ENCODE peak calls at places on chromosomes 12 and 14, in ten cellular contexts. K is tibial artery, G is right lobe of liver, S is PC-9, X is mammary epithelial cell, J is AG04449, E is body of pancreas, V is HCT116, A is uterus, D is fibroblast of mammary gland. Q is an unnamed sample.

GRCh38 chr14:60585676-60586075 is 63.6 kb downstream of the SIX1 start:
- DNase-seq in K (no peak), G (no peak), S (no peak), X (no peak), J (no peak), E (no peak), V (no peak), A (no peak), D (no peak), Q (no peak)

GRCh38 chr12:91058821-91059220 is 997 bp upstream of the KERA start:
- DNase-seq in K (no peak), G (no peak), S (no peak), X (no peak), J (no peak), E (no peak), V (no peak), A (no peak), D (peak), Q (peak)

GRCh38 chr12:52167578-52167977 is 24.2 kb downstream of the KRT80 start:
- DNase-seq in K (no peak), G (no peak), S (no peak), X (no peak), J (no peak), E (no peak), V (no peak), A (no peak), D (no peak), Q (peak)

GRCh38 chr14:30834353-30834752 is 40.0 kb upstream of the COCH start:
- DNase-seq in K (no peak), G (no peak), S (no peak), X (no peak), J (no peak), E (no peak), V (no peak), A (no peak), D (no peak), Q (no peak)

GRCh38 chr14:72644038-72644437 is 249.9 kb downstream of the DPF3 start:
- DNase-seq in K (no peak), G (no peak), S (no peak), X (no peak), J (no peak), E (no peak), V (no peak), A (no peak), D (no peak), Q (no peak)

GRCh38 chr14:101843665-101844064 is 82.2 kb downstream of the PPP2R5C start:
- DNase-seq in K (no peak), G (no peak), S (peak), X (no peak), J (no peak), E (no peak), V (no peak), A (no peak), D (peak), Q (no peak)

GRCh38 chr14:51430079-51430478 is 190.0 kb downstream of the TMX1 start:
- DNase-seq in K (no peak), G (no peak), S (no peak), X (peak), J (no peak), E (no peak), V (no peak), A (no peak), D (no peak), Q (no peak)

GRCh38 chr14:62002636-62003035 is 240.4 kb downstream of the SNAPC1 start:
- DNase-seq in K (no peak), G (no peak), S (no peak), X (peak), J (no peak), E (no peak), V (no peak), A (no peak), D (peak), Q (no peak)

GRCh38 chr14:80862983-80863382 is 78.6 kb downstream of the CEP128 start:
- DNase-seq in K (no peak), G (no peak), S (no peak), X (no peak), J (no peak), E (no peak), V (no peak), A (no peak), D (no peak), Q (no peak)

GRCh38 chr12:90017316-90017715 is 308.7 kb upstream of the ATP2B1 start:
- DNase-seq in K (no peak), G (no peak), S (no peak), X (no peak), J (no peak), E (no peak), V (no peak), A (no peak), D (no peak), Q (no peak)

GRCh38 chr14:32932921-32933622 is 5.6 kb upstream of the NPAS3 start:
- DNase-seq in K (peak), G (no peak), S (no peak), X (no peak), J (no peak), E (peak), V (no peak), A (no peak), D (no peak), Q (no peak)

GRCh38 chr12:56190695-56191155 is 1.4 kb upstream of the SMARCC2 start:
- DNase-seq in K (no peak), G (no peak), S (peak), X (no peak), J (no peak), E (no peak), V (no peak), A (no peak), D (peak), Q (no peak)

DNA sequence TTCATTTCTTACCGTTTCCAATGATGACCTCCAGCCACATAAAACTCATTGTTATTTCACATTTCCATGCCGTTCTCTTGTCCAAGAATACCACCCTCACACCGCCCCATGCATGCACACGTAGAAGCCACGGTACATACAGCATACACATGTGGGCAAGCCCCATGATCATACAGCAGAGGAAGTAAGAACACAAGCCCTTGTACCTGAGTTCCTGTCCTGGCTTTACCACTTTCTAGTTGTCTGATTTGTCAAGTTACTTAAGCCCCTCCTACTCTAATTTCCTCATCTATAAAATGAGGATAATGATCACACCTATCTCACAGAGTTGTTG is 59.9 kb downstream of the DUSP16 start:
- DNase-seq in K (no peak), G (no peak), S (no peak), X (no peak), J (no peak), E (no peak), V (no peak), A (no peak), D (no peak), Q (no peak)
- H3K4me3 ChIP-seq in K (no peak), G (no peak), S (no peak), X (no peak), J (no peak), E (no peak), V (no peak), A (no peak), D (no peak), Q (no peak)

GRCh38 chr14:63544641-63545234 is 1.6 kb upstream of the PPP2R5E start:
- DNase-seq in K (no peak), G (no peak), S (no peak), X (no peak), J (no peak), E (no peak), V (no peak), A (no peak), D (peak), Q (no peak)
- TF ChIP-seq CTCF in K (peak), G (peak), S (no peak), X (peak), J (peak), E (no peak), V (peak), A (peak), D (peak), Q (peak)

GRCh38 chr14:77457522-77458248 is at the start of the genes AHSA1 and VIPAS39:
- DNase-seq in K (peak), G (peak), S (peak), X (peak), J (peak), E (peak), V (peak), A (peak), D (peak), Q (peak)

GRCh38 chr14:77457115-77457521 is 283 bp downstream of the VIPAS39 start:
- DNase-seq in K (no peak), G (no peak), S (no peak), X (no peak), J (no peak), E (no peak), V (no peak), A (peak), D (peak), Q (no peak)

GRCh38 chr14:77459072-77459723 is 1.3 kb downstream of the AHSA1 start:
- DNase-seq in K (peak), G (no peak), S (peak), X (peak), J (peak), E (peak), V (peak), A (peak), D (peak), Q (peak)

GRCh38 chr14:77458249-77458950 is 507 bp downstream of the AHSA1 start:
- DNase-seq in K (no peak), G (no peak), S (peak), X (peak), J (no peak), E (peak), V (no peak), A (no peak), D (peak), Q (no peak)

GRCh38 chr14:77455966-77456640 is 1.3 kb downstream of the VIPAS39 start:
- DNase-seq in K (no peak), G (no peak), S (no peak), X (no peak), J (no peak), E (no peak), V (no peak), A (no peak), D (no peak), Q (no peak)
- H3K4me3 ChIP-seq in K (peak), G (no peak), S (peak), X (peak), J (peak), E (no peak), V (peak), A (no peak), D (peak), Q (peak)

GRCh38 chr12:13028825-13029570 is 15.2 kb upstream of the FAM234B start:
- DNase-seq in K (no peak), G (no peak), S (no peak), X (no peak), J (no peak), E (no peak), V (no peak), A (no peak), D (no peak), Q (no peak)

GRCh38 chr12:13022737-13023370 is 21.3 kb upstream of the FAM234B start:
- DNase-seq in K (no peak), G (no peak), S (no peak), X (no peak), J (no peak), E (no peak), V (no peak), A (no peak), D (peak), Q (no peak)

GRCh38 chr12:13027508-13027907 is 16.7 kb upstream of the FAM234B start:
- DNase-seq in K (no peak), G (no peak), S (no peak), X (no peak), J (no peak), E (no peak), V (no peak), A (no peak), D (no peak), Q (no peak)

GRCh38 chr12:13027032-13027431 is 17.1 kb upstream of the FAM234B start:
- DNase-seq in K (no peak), G (no peak), S (no peak), X (no peak), J (no peak), E (no peak), V (no peak), A (no peak), D (no peak), Q (no peak)

DNA sequence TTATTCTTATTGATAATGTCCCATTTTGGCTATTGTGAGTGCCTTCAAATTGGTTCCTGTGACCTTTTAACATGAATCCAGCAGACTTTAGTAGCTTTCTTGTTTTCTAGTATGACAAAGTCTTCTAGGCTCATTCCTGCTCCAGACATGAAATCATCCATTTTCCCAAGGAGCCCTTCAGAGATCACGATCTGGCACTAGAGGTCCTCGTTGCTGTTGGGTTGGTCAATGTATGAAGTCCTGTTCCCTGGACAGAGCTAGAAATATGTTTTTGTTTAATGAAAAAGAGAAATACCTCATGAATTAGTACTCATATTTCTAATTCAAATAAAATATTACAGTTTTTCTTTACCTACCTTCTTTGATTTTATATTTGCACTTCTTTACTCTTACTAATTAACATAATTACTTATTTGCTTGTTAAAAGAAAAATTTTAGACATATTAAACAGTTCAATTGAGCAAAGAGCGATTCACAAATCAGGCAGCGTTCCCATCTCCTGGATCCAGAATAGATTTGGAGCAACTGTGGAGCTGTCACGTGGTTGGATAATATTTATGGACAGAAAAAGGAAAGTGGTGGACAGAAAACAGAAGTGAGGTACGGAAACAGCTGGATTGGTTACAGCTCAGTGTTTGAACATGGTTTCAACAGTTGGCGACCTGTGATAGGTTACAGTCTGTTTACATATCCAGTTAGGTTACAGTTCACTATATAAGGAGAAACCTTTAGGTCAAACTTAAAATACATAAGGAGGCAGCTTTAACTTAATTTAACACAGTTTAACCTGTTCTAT is 19.8 kb upstream of the FAM234B start:
- DNase-seq in K (peak), G (no peak), S (peak), X (no peak), J (no peak), E (no peak), V (peak), A (peak), D (peak), Q (no peak)
- TF ChIP-seq CTCF in K (peak), G (peak), S (peak), X (no peak), J (peak), E (no peak), V (peak), A (no peak), D (peak), Q (peak)

GRCh38 chr12:54054442-54055332 is 1.1 kb downstream of the HOXC4 start:
- DNase-seq in K (no peak), G (no peak), S (no peak), X (no peak), J (no peak), E (no peak), V (no peak), A (no peak), D (no peak), Q (no peak)
- H3K4me3 ChIP-seq in K (peak), G (no peak), S (no peak), X (peak), J (peak), E (no peak), V (no peak), A (no peak), D (peak), Q (no peak)

DNA sequence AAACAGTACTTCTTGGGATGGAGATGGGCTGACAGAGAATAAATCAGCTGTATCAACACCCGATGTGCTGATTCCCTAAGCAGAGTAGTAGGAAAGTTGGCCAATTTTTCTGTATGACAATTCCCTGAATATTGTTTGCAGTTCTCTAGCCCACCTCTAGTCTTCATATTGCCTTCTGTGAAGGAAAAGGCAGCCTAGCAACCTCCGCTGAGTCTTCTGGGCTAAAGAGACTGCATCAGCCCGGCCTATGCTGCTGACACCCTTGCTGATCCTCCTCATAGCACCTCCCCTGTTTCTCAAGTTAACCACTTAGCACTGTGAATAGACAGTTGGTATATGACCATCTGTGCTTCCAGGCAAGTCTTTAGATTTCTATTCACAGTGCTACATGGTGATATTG is 161.1 kb upstream of the EGLN3 start:
- DNase-seq in K (no peak), G (no peak), S (no peak), X (no peak), J (no peak), E (no peak), V (no peak), A (no peak), D (no peak), Q (no peak)
- TF ChIP-seq CTCF in K (no peak), G (no peak), S (peak), X (no peak), J (no peak), E (no peak), V (peak), A (no peak), D (peak), Q (no peak)